ENCODE peak calls at places on chromosomes 16 and 17, in six cellular contexts. S is CD8-positive, alpha-beta T cell; M is ovary; Y is omental fat pad; T is astrocyte of the spinal cord; P is epithelial cell of esophagus. J is an unnamed sample.

GRCh38 chr17:35801583-35802224 is 6.3 kb upstream of the MMP28 start:
- DNase-seq in M (peak; percentile 41), Y (no peak), T (peak; percentile 85), P (no peak), S (no peak), J (no peak)

GRCh38 chr17:29617125-29617480 is 5.6 kb downstream of the CORO6 start:
- DNase-seq in Y (no peak), P (peak; percentile 90), S (peak; percentile 92), T (peak; percentile 67), M (no peak), J (peak; percentile 91)

GRCh38 chr17:48519427-48519826 is 11.4 kb downstream of the HOXB1 start:
- DNase-seq in P (no peak), S (no peak), M (no peak), Y (no peak), T (no peak), J (no peak)

GRCh38 chr17:18967806-18968744 is 16.1 kb downstream of the SLC5A10 start:
- DNase-seq in M (no peak), S (no peak), Y (no peak), T (no peak), P (peak; percentile 90), J (no peak)

GRCh38 chr16:30786115-30786935 is 680 bp downstream of the ZNF629 start:
- DNase-seq in Y (no peak), T (peak; percentile 56), M (no peak), S (no peak), P (peak; percentile 55), J (no peak)

GRCh38 chr16:78200023-78200389 is 100.6 kb downstream of the WWOX start:
- DNase-seq in Y (no peak), T (no peak), M (no peak), P (no peak), S (no peak), J (no peak)

GRCh38 chr17:21288581-21289017 is 4.1 kb downstream of the MAP2K3 start:
- DNase-seq in T (no peak), Y (no peak), M (no peak), P (no peak), S (peak; percentile 43), J (peak; percentile 66)

GRCh38 chr16:83762141-83763024 is 45.4 kb upstream of the HSBP1 start:
- DNase-seq in M (no peak), T (no peak), S (no peak), Y (no peak), P (no peak), J (no peak)

GRCh38 chr17:68398731-68399637 is 58.3 kb downstream of the WIPI1 start:
- DNase-seq in P (peak; percentile 46), T (peak; percentile 76), S (no peak), Y (no peak), M (peak; percentile 70), J (peak; percentile 87)

GRCh38 chr16:49575352-49576172 is 202.0 kb downstream of the C16orf78 start:
- DNase-seq in M (no peak), Y (no peak), P (no peak), T (no peak), S (no peak), J (peak; percentile 84)

GRCh38 chr17:50909765-50910661 is 43.9 kb upstream of the TOB1 start:
- DNase-seq in Y (no peak), T (no peak), S (peak; percentile 94), P (no peak), M (no peak), J (no peak)

GRCh38 chr17:59845595-59846390 is 47.0 kb downstream of the TUBD1 start:
- DNase-seq in M (no peak), Y (no peak), P (peak; percentile 99), T (peak; percentile 94), S (no peak), J (no peak)

GRCh38 chr17:83173180-83173996 is 94.0 kb downstream of the METRNL start:
- DNase-seq in T (no peak), Y (no peak), M (peak; percentile 14), P (no peak), S (no peak), J (no peak)

GRCh38 chr16:544517-544916 is 15.7 kb upstream of the PRR35 start:
- DNase-seq in M (no peak), T (no peak), S (no peak), P (no peak), Y (no peak), J (no peak)

GRCh38 chr16:10668322-10669045 is 26.2 kb downstream of the TEKT5 start:
- DNase-seq in P (peak; percentile 18), S (no peak), Y (no peak), M (no peak), T (peak; percentile 8), J (peak; percentile 62)

GRCh38 chr16:70159355-70160348 is 13.9 kb upstream of the CLEC18C start:
- DNase-seq in M (no peak), P (no peak), Y (no peak), T (peak; percentile 44), S (no peak), J (peak; percentile 29)

DNA sequence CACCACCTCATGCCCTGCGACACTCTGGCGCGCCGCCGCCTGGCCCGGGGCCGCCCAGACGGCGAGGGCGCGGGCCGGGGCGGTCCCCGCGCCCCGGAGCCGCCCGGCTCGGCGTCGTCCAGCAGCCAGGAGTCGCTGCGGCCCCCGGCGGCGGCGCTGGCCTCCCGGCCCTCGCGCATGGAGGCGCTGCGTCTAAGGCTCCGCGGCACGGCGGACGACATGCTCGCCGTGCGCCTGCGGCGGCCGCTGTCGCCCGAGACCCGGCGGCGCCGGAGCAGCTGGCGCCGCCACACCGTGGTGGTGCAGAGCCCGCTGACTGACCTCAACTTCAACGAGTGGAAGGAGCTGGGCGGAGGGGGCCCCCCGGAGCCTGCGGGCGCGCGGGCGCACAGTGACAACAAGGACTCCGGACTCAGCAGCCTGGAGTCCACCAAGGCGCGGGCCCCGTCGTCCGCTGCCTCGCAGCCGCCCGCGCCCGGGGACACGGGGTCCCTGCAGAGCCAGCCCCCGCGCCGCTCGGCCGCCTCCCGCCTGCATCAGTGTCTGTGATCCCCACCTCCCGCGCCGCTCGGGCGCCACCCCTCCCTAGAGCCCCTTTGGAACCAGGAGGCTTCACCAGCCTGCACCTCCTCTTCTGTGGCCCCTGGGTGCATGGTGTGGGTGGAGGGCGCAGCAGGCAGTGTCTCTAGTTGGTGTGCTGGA is 82.3 kb downstream of the ARHGAP23 start:
- DNase-seq in P (peak; percentile 50), T (peak; percentile 35), M (no peak), Y (no peak), S (no peak), J (peak; percentile 54)
- TF ChIP-seq CTCF in P (no peak), T (peak; percentile 6), M (no peak), Y (no peak), S (no peak), J (no peak)

GRCh38 chr17:65730711-65731169 is 169.3 kb upstream of the AXIN2 start:
- DNase-seq in P (no peak), Y (no peak), M (peak; percentile 20), S (no peak), T (peak; percentile 78), J (no peak)

GRCh38 chr17:65729207-65729606 is 167.8 kb upstream of the AXIN2 start:
- DNase-seq in S (no peak), P (no peak), Y (no peak), T (no peak), M (no peak), J (no peak)

GRCh38 chr17:65723356-65723928 is 162.0 kb upstream of the AXIN2 start:
- DNase-seq in S (no peak), Y (no peak), P (no peak), T (peak; percentile 70), M (no peak), J (no peak)

GRCh38 chr17:65727832-65728231 is 166.4 kb upstream of the AXIN2 start:
- DNase-seq in P (no peak), T (no peak), M (no peak), Y (no peak), S (no peak), J (no peak)

GRCh38 chr17:65727243-65727642 is 165.8 kb upstream of the AXIN2 start:
- DNase-seq in S (no peak), P (no peak), T (no peak), Y (no peak), M (no peak), J (no peak)
- TF ChIP-seq CTCF in S (no peak), P (no peak), T (no peak), Y (no peak), M (no peak), J (no peak)

DNA sequence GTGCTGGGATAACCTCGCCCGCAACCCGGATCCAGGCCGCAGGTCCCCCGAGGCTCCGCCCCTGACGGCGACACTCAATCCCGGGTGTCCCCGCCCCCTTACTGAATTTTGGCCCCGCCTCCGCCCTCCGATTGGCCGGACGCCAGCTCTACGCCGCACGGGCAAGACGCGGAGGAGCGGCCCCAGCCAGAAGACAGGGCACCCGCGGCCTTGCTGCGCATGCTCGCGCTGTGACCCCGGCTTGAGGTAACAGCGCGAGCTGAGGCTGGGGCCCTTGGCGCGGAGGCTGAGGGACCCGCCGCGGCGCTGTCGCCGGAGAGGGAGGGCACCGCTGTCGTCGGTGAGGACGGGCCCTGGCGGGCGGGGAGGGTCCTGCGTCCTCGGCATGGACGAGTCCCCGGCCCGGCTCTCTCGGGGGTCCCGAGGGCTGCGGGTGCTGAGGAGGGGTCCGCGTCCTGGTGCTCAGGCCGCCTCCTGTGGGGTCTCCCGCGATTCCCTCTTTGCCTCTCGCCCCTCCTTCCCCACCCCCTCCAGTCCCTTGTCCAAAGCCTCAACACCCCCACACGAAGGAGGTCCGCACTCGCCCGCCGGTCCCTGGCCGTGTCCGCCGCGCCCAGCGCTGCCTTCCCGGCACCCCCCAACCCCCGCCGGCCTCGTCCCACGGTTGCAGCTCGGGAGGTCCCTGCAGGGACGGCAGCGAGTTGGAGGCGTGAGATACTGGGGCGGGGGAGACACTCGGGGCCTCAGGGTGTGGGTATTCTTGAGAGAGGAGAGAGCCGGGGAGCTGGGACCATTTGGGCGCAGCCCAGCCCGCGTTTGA is at the start of gene FLYWCH2:
- DNase-seq in S (peak; percentile 98), P (peak; percentile 97), Y (peak; percentile 99), T (peak; percentile 97), M (peak; percentile 98), J (peak; percentile 97)
- TF ChIP-seq CTCF in S (no peak), P (no peak), Y (no peak), T (no peak), M (no peak), J (no peak)

DNA sequence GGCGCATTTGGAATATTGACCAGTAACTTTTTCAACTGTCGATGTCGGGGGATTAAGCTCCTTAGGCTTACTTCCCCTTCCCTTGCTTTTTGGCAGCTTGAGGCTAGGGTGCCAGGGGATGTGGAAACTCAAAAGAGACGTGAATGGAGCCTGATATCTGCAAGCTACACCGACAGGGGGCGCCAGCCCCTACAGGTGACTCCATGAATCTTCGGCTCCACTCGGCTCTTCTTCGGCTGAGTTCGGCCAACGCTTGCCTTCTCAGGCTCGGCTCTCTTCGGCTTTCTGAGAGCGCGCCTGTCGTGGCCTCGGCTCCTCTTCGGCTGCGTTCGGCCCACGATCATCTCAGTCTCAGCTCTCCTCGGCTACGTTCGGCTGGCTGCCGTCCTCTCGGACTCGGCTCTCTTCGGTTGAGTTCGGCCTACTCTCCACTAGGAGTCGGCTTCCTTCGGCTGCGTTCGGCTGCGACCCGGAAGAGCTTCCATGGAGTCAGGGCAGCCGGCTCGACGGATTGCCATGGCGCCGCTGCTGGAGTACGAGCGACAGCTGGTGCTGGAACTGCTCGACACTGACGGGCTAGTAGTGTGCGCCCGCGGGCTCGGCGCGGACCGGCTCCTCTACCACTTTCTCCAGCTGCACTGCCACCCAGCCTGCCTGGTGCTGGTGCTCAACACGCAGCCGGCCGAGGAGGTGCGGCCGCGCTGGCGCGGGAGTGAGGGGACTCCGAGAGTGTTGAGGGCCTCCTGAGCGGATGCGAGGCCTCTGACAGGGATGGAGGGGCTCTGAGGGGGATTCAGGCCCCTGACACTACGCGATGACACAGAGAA is at the start of gene ERCC4:
- DNase-seq in Y (peak; percentile 100), M (peak; percentile 100), P (peak; percentile 99), S (peak; percentile 100), T (peak; percentile 99), J (peak; percentile 99)
- TF ChIP-seq CTCF in Y (peak; percentile 90), M (peak; percentile 87), P (peak; percentile 92), S (peak; percentile 74), T (peak; percentile 97), J (peak; percentile 90)

GRCh38 chr17:63696381-63696961 is 3.5 kb downstream of the LIMD2 start:
- DNase-seq in P (no peak), S (peak; percentile 59), T (peak; percentile 34), M (no peak), Y (no peak), J (peak; percentile 66)
- TF ChIP-seq CTCF in P (peak; percentile 4), S (peak; percentile 42), T (peak; percentile 56), M (no peak), Y (no peak), J (peak; percentile 15)